ENCODE peak calls at places on chromosome 22, in eight cellular contexts. X is activated naive CD4-positive, alpha-beta T cell; L is HT1080; H is HTR-8/SVneo; Z is AG10803; G is T-helper 2 cell; S is ELR; B is activated naive CD8-positive, alpha-beta T cell treated with anti-CD3 and anti-CD28 coated beads, Interleukin-2, amount 50 U/mL, for 24 hours. M is an unnamed sample.

GRCh38 chr22:18970948-18971315 is 34.8 kb upstream of the PRODH start:
- DNase-seq in X (no peak), L (no peak), H (no peak), Z (no peak), G (no peak), S (no peak), B (no peak), M (no peak)

GRCh38 chr22:23035557-23036277 is 34.6 kb upstream of the GNAZ start:
- DNase-seq in X (no peak), L (peak), H (no peak), Z (no peak), G (no peak), S (peak), B (peak), M (no peak)

GRCh38 chr22:32469799-32470212 is 4.8 kb upstream of the FBXO7 start:
- DNase-seq in X (no peak), L (peak), H (peak), Z (peak), G (no peak), S (peak), B (no peak), M (no peak)

GRCh38 chr22:22093743-22094142 is 111.2 kb upstream of the TOP3B start:
- DNase-seq in X (no peak), L (no peak), H (no peak), Z (no peak), G (no peak), S (no peak), B (no peak), M (no peak)

GRCh38 chr22:31611065-31611760 is 50.8 kb downstream of the PISD start:
- DNase-seq in X (no peak), L (no peak), H (no peak), Z (no peak), G (no peak), S (no peak), B (no peak), M (no peak)

GRCh38 chr22:50416996-50417395 is 57.8 kb downstream of the SBF1 start:
- DNase-seq in X (no peak), L (no peak), H (no peak), Z (no peak), G (no peak), S (no peak), B (no peak), M (no peak)

GRCh38 chr22:32531955-32532818 is 57.6 kb downstream of the FBXO7 start:
- DNase-seq in X (no peak), L (peak), H (no peak), Z (peak), G (no peak), S (peak), B (no peak), M (no peak)

GRCh38 chr22:38317995-38318715 is 922 bp upstream of the CSNK1E start:
- DNase-seq in X (no peak), L (peak), H (peak), Z (peak), G (no peak), S (peak), B (no peak), M (no peak)

GRCh38 chr22:28019881-28020861 is 101.1 kb upstream of the PITPNB start:
- DNase-seq in X (peak), L (peak), H (peak), Z (peak), G (peak), S (peak), B (peak), M (peak)

GRCh38 chr22:41140365-41140957 is 48.1 kb downstream of the EP300 start:
- DNase-seq in X (no peak), L (no peak), H (no peak), Z (peak), G (no peak), S (no peak), B (no peak), M (no peak)

GRCh38 chr22:19998991-19999820 is 17.4 kb downstream of the ARVCF start:
- DNase-seq in X (no peak), L (no peak), H (no peak), Z (no peak), G (no peak), S (no peak), B (no peak), M (no peak)

GRCh38 chr22:50058338-50059184 is 463 bp upstream of the TTLL8 start:
- DNase-seq in X (no peak), L (no peak), H (no peak), Z (no peak), G (no peak), S (no peak), B (no peak), M (no peak)

GRCh38 chr22:45583504-45583903 is 80.8 kb downstream of the FBLN1 start:
- DNase-seq in X (no peak), L (no peak), H (no peak), Z (no peak), G (no peak), S (no peak), B (no peak), M (no peak)

GRCh38 chr22:21800552-21801303 is 65.1 kb upstream of the YPEL1 start:
- DNase-seq in X (no peak), L (no peak), H (no peak), Z (no peak), G (no peak), S (no peak), B (no peak), M (no peak)

GRCh38 chr22:44765571-44766285 is 13.4 kb downstream of the ARHGAP8 start:
- DNase-seq in X (no peak), L (no peak), H (no peak), Z (no peak), G (no peak), S (no peak), B (no peak), M (no peak)

GRCh38 chr22:29251265-29251664 is 16.5 kb downstream of the RHBDD3 start:
- DNase-seq in X (no peak), L (no peak), H (no peak), Z (no peak), G (no peak), S (no peak), B (no peak), M (no peak)

GRCh38 chr22:29073618-29074275 is 912 bp downstream of the KREMEN1 start:
- DNase-seq in X (peak), L (no peak), H (no peak), Z (peak), G (no peak), S (peak), B (no peak), M (no peak)

GRCh38 chr22:50713008-50713385 is 25.0 kb upstream of the ACR start:
- DNase-seq in X (no peak), L (no peak), H (no peak), Z (no peak), G (no peak), S (no peak), B (no peak), M (no peak)

GRCh38 chr22:29136715-29137700 is 64.2 kb downstream of the KREMEN1 start:
- DNase-seq in X (no peak), L (no peak), H (no peak), Z (no peak), G (no peak), S (no peak), B (no peak), M (no peak)

GRCh38 chr22:39183991-39184585 is 31.6 kb upstream of the CBX7 start:
- DNase-seq in X (no peak), L (peak), H (peak), Z (peak), G (no peak), S (peak), B (no peak), M (no peak)

GRCh38 chr22:28299760-28300159 is 379.9 kb downstream of the TTC28 start:
- DNase-seq in X (no peak), L (no peak), H (no peak), Z (peak), G (no peak), S (no peak), B (no peak), M (no peak)

GRCh38 chr22:21443057-21443734 is 24.0 kb upstream of the TMEM191C start:
- DNase-seq in X (no peak), L (no peak), H (no peak), Z (no peak), G (no peak), S (no peak), B (no peak), M (no peak)

GRCh38 chr22:37647317-37647716 is 7.8 kb downstream of the SH3BP1 start:
- DNase-seq in X (no peak), L (no peak), H (no peak), Z (no peak), G (no peak), S (no peak), B (no peak), M (no peak)

GRCh38 chr22:30220338-30221009 is 26.1 kb downstream of the LIF start:
- DNase-seq in X (no peak), L (no peak), H (no peak), Z (no peak), G (no peak), S (no peak), B (no peak), M (no peak)